ENCODE peak calls at places on chromosomes 16 and 17, in nine cellular contexts. One of them, this sample, is unnamed.

GRCh38 chr17:72273301-72274056 is 152.7 kb downstream of the SOX9 start:
- ATAC-seq in right cardiac atrium: no peak
- ATAC-seq in activated T-cell treated with anti-CD3 and anti-CD28 coated beads, Interleukin-2, amount 50 U/mL, for 4 hours: no peak
- ATAC-seq in HepG2: no peak
- ATAC-seq in SK-N-SH treated with all-trans-retinoic acid at 6 μM for 48 hours: peak
- ATAC-seq in activated naive CD8-positive, alpha-beta T cell treated with anti-CD3 and anti-CD28 coated beads, Interleukin-2, amount 10 ng/mL, durations not matched to agents 7 days and 5 days: no peak
- ATAC-seq in HCT116: no peak
- ATAC-seq in activated B cell treated with CpG ODN at 0.5 μM for 24 hours: no peak
- ATAC-seq in heart right ventricle: no peak
- ATAC-seq in this sample: peak

GRCh38 chr16:67431805-67432476 is 1.0 kb downstream of the HSD11B2 start:
- ATAC-seq in right cardiac atrium: no peak
- ATAC-seq in activated T-cell treated with anti-CD3 and anti-CD28 coated beads, Interleukin-2, amount 50 U/mL, for 4 hours: no peak
- ATAC-seq in HepG2: no peak
- ATAC-seq in SK-N-SH treated with all-trans-retinoic acid at 6 μM for 48 hours: no peak
- ATAC-seq in activated naive CD8-positive, alpha-beta T cell treated with anti-CD3 and anti-CD28 coated beads, Interleukin-2, amount 10 ng/mL, durations not matched to agents 7 days and 5 days: no peak
- ATAC-seq in HCT116: no peak
- ATAC-seq in activated B cell treated with CpG ODN at 0.5 μM for 24 hours: no peak
- ATAC-seq in heart right ventricle: no peak
- ATAC-seq in this sample: no peak

GRCh38 chr17:39213852-39214251 is 11.9 kb downstream of the STAC2 start:
- ATAC-seq in right cardiac atrium: no peak
- ATAC-seq in activated T-cell treated with anti-CD3 and anti-CD28 coated beads, Interleukin-2, amount 50 U/mL, for 4 hours: no peak
- ATAC-seq in HepG2: peak
- ATAC-seq in SK-N-SH treated with all-trans-retinoic acid at 6 μM for 48 hours: peak
- ATAC-seq in activated naive CD8-positive, alpha-beta T cell treated with anti-CD3 and anti-CD28 coated beads, Interleukin-2, amount 10 ng/mL, durations not matched to agents 7 days and 5 days: no peak
- ATAC-seq in HCT116: peak
- ATAC-seq in activated B cell treated with CpG ODN at 0.5 μM for 24 hours: no peak
- ATAC-seq in heart right ventricle: no peak
- ATAC-seq in this sample: peak

GRCh38 chr16:88914750-88915368 is 48.4 kb upstream of the PABPN1L start:
- ATAC-seq in right cardiac atrium: peak
- ATAC-seq in activated T-cell treated with anti-CD3 and anti-CD28 coated beads, Interleukin-2, amount 50 U/mL, for 4 hours: no peak
- ATAC-seq in HepG2: no peak
- ATAC-seq in SK-N-SH treated with all-trans-retinoic acid at 6 μM for 48 hours: peak
- ATAC-seq in activated naive CD8-positive, alpha-beta T cell treated with anti-CD3 and anti-CD28 coated beads, Interleukin-2, amount 10 ng/mL, durations not matched to agents 7 days and 5 days: no peak
- ATAC-seq in HCT116: no peak
- ATAC-seq in activated B cell treated with CpG ODN at 0.5 μM for 24 hours: no peak
- ATAC-seq in heart right ventricle: peak
- ATAC-seq in this sample: no peak

GRCh38 chr16:79328327-79329162 is 272.0 kb downstream of the MAF start:
- ATAC-seq in right cardiac atrium: peak
- ATAC-seq in activated T-cell treated with anti-CD3 and anti-CD28 coated beads, Interleukin-2, amount 50 U/mL, for 4 hours: no peak
- ATAC-seq in HepG2: no peak
- ATAC-seq in SK-N-SH treated with all-trans-retinoic acid at 6 μM for 48 hours: no peak
- ATAC-seq in activated naive CD8-positive, alpha-beta T cell treated with anti-CD3 and anti-CD28 coated beads, Interleukin-2, amount 10 ng/mL, durations not matched to agents 7 days and 5 days: no peak
- ATAC-seq in HCT116: no peak
- ATAC-seq in activated B cell treated with CpG ODN at 0.5 μM for 24 hours: no peak
- ATAC-seq in heart right ventricle: peak
- ATAC-seq in this sample: peak

GRCh38 chr16:55615071-55615470 is 40.7 kb upstream of the SLC6A2 start:
- ATAC-seq in right cardiac atrium: no peak
- ATAC-seq in activated T-cell treated with anti-CD3 and anti-CD28 coated beads, Interleukin-2, amount 50 U/mL, for 4 hours: no peak
- ATAC-seq in HepG2: no peak
- ATAC-seq in SK-N-SH treated with all-trans-retinoic acid at 6 μM for 48 hours: no peak
- ATAC-seq in activated naive CD8-positive, alpha-beta T cell treated with anti-CD3 and anti-CD28 coated beads, Interleukin-2, amount 10 ng/mL, durations not matched to agents 7 days and 5 days: no peak
- ATAC-seq in HCT116: no peak
- ATAC-seq in activated B cell treated with CpG ODN at 0.5 μM for 24 hours: no peak
- ATAC-seq in heart right ventricle: no peak
- ATAC-seq in this sample: no peak

GRCh38 chr16:21264226-21265036 is 13.7 kb downstream of the CRYM start:
- ATAC-seq in right cardiac atrium: peak
- ATAC-seq in activated T-cell treated with anti-CD3 and anti-CD28 coated beads, Interleukin-2, amount 50 U/mL, for 4 hours: no peak
- ATAC-seq in HepG2: peak
- ATAC-seq in SK-N-SH treated with all-trans-retinoic acid at 6 μM for 48 hours: peak
- ATAC-seq in activated naive CD8-positive, alpha-beta T cell treated with anti-CD3 and anti-CD28 coated beads, Interleukin-2, amount 10 ng/mL, durations not matched to agents 7 days and 5 days: no peak
- ATAC-seq in HCT116: no peak
- ATAC-seq in activated B cell treated with CpG ODN at 0.5 μM for 24 hours: peak
- ATAC-seq in heart right ventricle: peak
- ATAC-seq in this sample: no peak

GRCh38 chr16:8712589-8713361 is 38.4 kb downstream of the ABAT start:
- ATAC-seq in right cardiac atrium: no peak
- ATAC-seq in activated T-cell treated with anti-CD3 and anti-CD28 coated beads, Interleukin-2, amount 50 U/mL, for 4 hours: no peak
- ATAC-seq in HepG2: peak
- ATAC-seq in SK-N-SH treated with all-trans-retinoic acid at 6 μM for 48 hours: peak
- ATAC-seq in activated naive CD8-positive, alpha-beta T cell treated with anti-CD3 and anti-CD28 coated beads, Interleukin-2, amount 10 ng/mL, durations not matched to agents 7 days and 5 days: no peak
- ATAC-seq in HCT116: no peak
- ATAC-seq in activated B cell treated with CpG ODN at 0.5 μM for 24 hours: no peak
- ATAC-seq in heart right ventricle: no peak
- ATAC-seq in this sample: no peak

GRCh38 chr16:49868164-49868668 is 12.3 kb upstream of the ZNF423 start:
- ATAC-seq in right cardiac atrium: no peak
- ATAC-seq in activated T-cell treated with anti-CD3 and anti-CD28 coated beads, Interleukin-2, amount 50 U/mL, for 4 hours: no peak
- ATAC-seq in HepG2: no peak
- ATAC-seq in SK-N-SH treated with all-trans-retinoic acid at 6 μM for 48 hours: no peak
- ATAC-seq in activated naive CD8-positive, alpha-beta T cell treated with anti-CD3 and anti-CD28 coated beads, Interleukin-2, amount 10 ng/mL, durations not matched to agents 7 days and 5 days: no peak
- ATAC-seq in HCT116: no peak
- ATAC-seq in activated B cell treated with CpG ODN at 0.5 μM for 24 hours: no peak
- ATAC-seq in heart right ventricle: no peak
- ATAC-seq in this sample: no peak

GRCh38 chr17:57432507-57433277 is 176.4 kb downstream of the MSI2 start:
- ATAC-seq in right cardiac atrium: peak
- ATAC-seq in activated T-cell treated with anti-CD3 and anti-CD28 coated beads, Interleukin-2, amount 50 U/mL, for 4 hours: no peak
- ATAC-seq in HepG2: peak
- ATAC-seq in SK-N-SH treated with all-trans-retinoic acid at 6 μM for 48 hours: peak
- ATAC-seq in activated naive CD8-positive, alpha-beta T cell treated with anti-CD3 and anti-CD28 coated beads, Interleukin-2, amount 10 ng/mL, durations not matched to agents 7 days and 5 days: no peak
- ATAC-seq in HCT116: peak
- ATAC-seq in activated B cell treated with CpG ODN at 0.5 μM for 24 hours: no peak
- ATAC-seq in heart right ventricle: no peak
- ATAC-seq in this sample: no peak

GRCh38 chr17:8117980-8118768 is at the start of gene ALOXE3:
- ATAC-seq in right cardiac atrium: peak
- ATAC-seq in activated T-cell treated with anti-CD3 and anti-CD28 coated beads, Interleukin-2, amount 50 U/mL, for 4 hours: peak
- ATAC-seq in HepG2: peak
- ATAC-seq in SK-N-SH treated with all-trans-retinoic acid at 6 μM for 48 hours: peak
- ATAC-seq in activated naive CD8-positive, alpha-beta T cell treated with anti-CD3 and anti-CD28 coated beads, Interleukin-2, amount 10 ng/mL, durations not matched to agents 7 days and 5 days: no peak
- ATAC-seq in HCT116: peak
- ATAC-seq in activated B cell treated with CpG ODN at 0.5 μM for 24 hours: peak
- ATAC-seq in heart right ventricle: no peak
- ATAC-seq in this sample: peak

GRCh38 chr17:63426917-63427308 is 19.2 kb downstream of the CYB561 start:
- ATAC-seq in right cardiac atrium: no peak
- ATAC-seq in activated T-cell treated with anti-CD3 and anti-CD28 coated beads, Interleukin-2, amount 50 U/mL, for 4 hours: no peak
- ATAC-seq in HepG2: no peak
- ATAC-seq in SK-N-SH treated with all-trans-retinoic acid at 6 μM for 48 hours: no peak
- ATAC-seq in activated naive CD8-positive, alpha-beta T cell treated with anti-CD3 and anti-CD28 coated beads, Interleukin-2, amount 10 ng/mL, durations not matched to agents 7 days and 5 days: no peak
- ATAC-seq in HCT116: no peak
- ATAC-seq in activated B cell treated with CpG ODN at 0.5 μM for 24 hours: no peak
- ATAC-seq in heart right ventricle: no peak
- ATAC-seq in this sample: no peak

GRCh38 chr16:48318630-48319029 is 66.6 kb downstream of the SIAH1 start:
- ATAC-seq in right cardiac atrium: peak
- ATAC-seq in activated T-cell treated with anti-CD3 and anti-CD28 coated beads, Interleukin-2, amount 50 U/mL, for 4 hours: peak
- ATAC-seq in HepG2: no peak
- ATAC-seq in SK-N-SH treated with all-trans-retinoic acid at 6 μM for 48 hours: no peak
- ATAC-seq in activated naive CD8-positive, alpha-beta T cell treated with anti-CD3 and anti-CD28 coated beads, Interleukin-2, amount 10 ng/mL, durations not matched to agents 7 days and 5 days: peak
- ATAC-seq in HCT116: no peak
- ATAC-seq in activated B cell treated with CpG ODN at 0.5 μM for 24 hours: no peak
- ATAC-seq in heart right ventricle: peak
- ATAC-seq in this sample: no peak

GRCh38 chr16:4883501-4883900 is 36.2 kb downstream of the UBN1 start:
- ATAC-seq in right cardiac atrium: no peak
- ATAC-seq in activated T-cell treated with anti-CD3 and anti-CD28 coated beads, Interleukin-2, amount 50 U/mL, for 4 hours: no peak
- ATAC-seq in HepG2: no peak
- ATAC-seq in SK-N-SH treated with all-trans-retinoic acid at 6 μM for 48 hours: no peak
- ATAC-seq in activated naive CD8-positive, alpha-beta T cell treated with anti-CD3 and anti-CD28 coated beads, Interleukin-2, amount 10 ng/mL, durations not matched to agents 7 days and 5 days: no peak
- ATAC-seq in HCT116: no peak
- ATAC-seq in activated B cell treated with CpG ODN at 0.5 μM for 24 hours: no peak
- ATAC-seq in heart right ventricle: no peak
- ATAC-seq in this sample: no peak

GRCh38 chr16:4486126-4486893 is 10.1 kb downstream of the HMOX2 start:
- ATAC-seq in right cardiac atrium: peak
- ATAC-seq in activated T-cell treated with anti-CD3 and anti-CD28 coated beads, Interleukin-2, amount 50 U/mL, for 4 hours: no peak
- ATAC-seq in HepG2: peak
- ATAC-seq in SK-N-SH treated with all-trans-retinoic acid at 6 μM for 48 hours: no peak
- ATAC-seq in activated naive CD8-positive, alpha-beta T cell treated with anti-CD3 and anti-CD28 coated beads, Interleukin-2, amount 10 ng/mL, durations not matched to agents 7 days and 5 days: no peak
- ATAC-seq in HCT116: no peak
- ATAC-seq in activated B cell treated with CpG ODN at 0.5 μM for 24 hours: no peak
- ATAC-seq in heart right ventricle: peak
- ATAC-seq in this sample: peak

GRCh38 chr17:32523827-32524552 is 37.2 kb downstream of the CDK5R1 start:
- ATAC-seq in right cardiac atrium: no peak
- ATAC-seq in activated T-cell treated with anti-CD3 and anti-CD28 coated beads, Interleukin-2, amount 50 U/mL, for 4 hours: peak
- ATAC-seq in HepG2: no peak
- ATAC-seq in SK-N-SH treated with all-trans-retinoic acid at 6 μM for 48 hours: no peak
- ATAC-seq in activated naive CD8-positive, alpha-beta T cell treated with anti-CD3 and anti-CD28 coated beads, Interleukin-2, amount 10 ng/mL, durations not matched to agents 7 days and 5 days: no peak
- ATAC-seq in HCT116: no peak
- ATAC-seq in activated B cell treated with CpG ODN at 0.5 μM for 24 hours: peak
- ATAC-seq in heart right ventricle: no peak
- ATAC-seq in this sample: no peak

GRCh38 chr17:40884708-40885512 is at the start of gene KRT20:
- ATAC-seq in right cardiac atrium: no peak
- ATAC-seq in activated T-cell treated with anti-CD3 and anti-CD28 coated beads, Interleukin-2, amount 50 U/mL, for 4 hours: no peak
- ATAC-seq in HepG2: no peak
- ATAC-seq in SK-N-SH treated with all-trans-retinoic acid at 6 μM for 48 hours: no peak
- ATAC-seq in activated naive CD8-positive, alpha-beta T cell treated with anti-CD3 and anti-CD28 coated beads, Interleukin-2, amount 10 ng/mL, durations not matched to agents 7 days and 5 days: no peak
- ATAC-seq in HCT116: peak
- ATAC-seq in activated B cell treated with CpG ODN at 0.5 μM for 24 hours: no peak
- ATAC-seq in heart right ventricle: no peak
- ATAC-seq in this sample: no peak

GRCh38 chr17:39730095-39730921 is at the start of gene MIEN1:
- ATAC-seq in right cardiac atrium: peak
- ATAC-seq in activated T-cell treated with anti-CD3 and anti-CD28 coated beads, Interleukin-2, amount 50 U/mL, for 4 hours: peak
- ATAC-seq in HepG2: peak
- ATAC-seq in SK-N-SH treated with all-trans-retinoic acid at 6 μM for 48 hours: peak
- ATAC-seq in activated naive CD8-positive, alpha-beta T cell treated with anti-CD3 and anti-CD28 coated beads, Interleukin-2, amount 10 ng/mL, durations not matched to agents 7 days and 5 days: peak
- ATAC-seq in HCT116: peak
- ATAC-seq in activated B cell treated with CpG ODN at 0.5 μM for 24 hours: peak
- ATAC-seq in heart right ventricle: peak
- ATAC-seq in this sample: peak

GRCh38 chr16:70800306-70800705 is 652 bp downstream of the VAC14 start:
- ATAC-seq in right cardiac atrium: no peak
- ATAC-seq in activated T-cell treated with anti-CD3 and anti-CD28 coated beads, Interleukin-2, amount 50 U/mL, for 4 hours: peak
- ATAC-seq in HepG2: no peak
- ATAC-seq in SK-N-SH treated with all-trans-retinoic acid at 6 μM for 48 hours: no peak
- ATAC-seq in activated naive CD8-positive, alpha-beta T cell treated with anti-CD3 and anti-CD28 coated beads, Interleukin-2, amount 10 ng/mL, durations not matched to agents 7 days and 5 days: peak
- ATAC-seq in HCT116: peak
- ATAC-seq in activated B cell treated with CpG ODN at 0.5 μM for 24 hours: no peak
- ATAC-seq in heart right ventricle: no peak
- ATAC-seq in this sample: peak

GRCh38 chr17:8946476-8946875 is 19.0 kb downstream of the PIK3R5 start:
- ATAC-seq in right cardiac atrium: no peak
- ATAC-seq in activated T-cell treated with anti-CD3 and anti-CD28 coated beads, Interleukin-2, amount 50 U/mL, for 4 hours: peak
- ATAC-seq in HepG2: no peak
- ATAC-seq in SK-N-SH treated with all-trans-retinoic acid at 6 μM for 48 hours: no peak
- ATAC-seq in activated naive CD8-positive, alpha-beta T cell treated with anti-CD3 and anti-CD28 coated beads, Interleukin-2, amount 10 ng/mL, durations not matched to agents 7 days and 5 days: no peak
- ATAC-seq in HCT116: no peak
- ATAC-seq in activated B cell treated with CpG ODN at 0.5 μM for 24 hours: no peak
- ATAC-seq in heart right ventricle: no peak
- ATAC-seq in this sample: no peak

GRCh38 chr17:39894681-39895376 is 23.6 kb downstream of the GSDMB start:
- ATAC-seq in right cardiac atrium: no peak
- ATAC-seq in activated T-cell treated with anti-CD3 and anti-CD28 coated beads, Interleukin-2, amount 50 U/mL, for 4 hours: peak
- ATAC-seq in HepG2: no peak
- ATAC-seq in SK-N-SH treated with all-trans-retinoic acid at 6 μM for 48 hours: no peak
- ATAC-seq in activated naive CD8-positive, alpha-beta T cell treated with anti-CD3 and anti-CD28 coated beads, Interleukin-2, amount 10 ng/mL, durations not matched to agents 7 days and 5 days: no peak
- ATAC-seq in HCT116: no peak
- ATAC-seq in activated B cell treated with CpG ODN at 0.5 μM for 24 hours: no peak
- ATAC-seq in heart right ventricle: no peak
- ATAC-seq in this sample: no peak

GRCh38 chr17:27384261-27384701 is 72.0 kb upstream of the KSR1 start:
- ATAC-seq in right cardiac atrium: peak
- ATAC-seq in activated T-cell treated with anti-CD3 and anti-CD28 coated beads, Interleukin-2, amount 50 U/mL, for 4 hours: no peak
- ATAC-seq in HepG2: no peak
- ATAC-seq in SK-N-SH treated with all-trans-retinoic acid at 6 μM for 48 hours: peak
- ATAC-seq in activated naive CD8-positive, alpha-beta T cell treated with anti-CD3 and anti-CD28 coated beads, Interleukin-2, amount 10 ng/mL, durations not matched to agents 7 days and 5 days: no peak
- ATAC-seq in HCT116: no peak
- ATAC-seq in activated B cell treated with CpG ODN at 0.5 μM for 24 hours: no peak
- ATAC-seq in heart right ventricle: peak
- ATAC-seq in this sample: peak

GRCh38 chr16:11836653-11837244 is 14.6 kb downstream of the RSL1D1 start:
- ATAC-seq in right cardiac atrium: no peak
- ATAC-seq in activated T-cell treated with anti-CD3 and anti-CD28 coated beads, Interleukin-2, amount 50 U/mL, for 4 hours: peak
- ATAC-seq in HepG2: peak
- ATAC-seq in SK-N-SH treated with all-trans-retinoic acid at 6 μM for 48 hours: peak
- ATAC-seq in activated naive CD8-positive, alpha-beta T cell treated with anti-CD3 and anti-CD28 coated beads, Interleukin-2, amount 10 ng/mL, durations not matched to agents 7 days and 5 days: no peak
- ATAC-seq in HCT116: peak
- ATAC-seq in activated B cell treated with CpG ODN at 0.5 μM for 24 hours: no peak
- ATAC-seq in heart right ventricle: no peak
- ATAC-seq in this sample: no peak

GRCh38 chr17:64060331-64060730 is 39.9 kb upstream of the ICAM2 start:
- ATAC-seq in right cardiac atrium: no peak
- ATAC-seq in activated T-cell treated with anti-CD3 and anti-CD28 coated beads, Interleukin-2, amount 50 U/mL, for 4 hours: no peak
- ATAC-seq in HepG2: no peak
- ATAC-seq in SK-N-SH treated with all-trans-retinoic acid at 6 μM for 48 hours: no peak
- ATAC-seq in activated naive CD8-positive, alpha-beta T cell treated with anti-CD3 and anti-CD28 coated beads, Interleukin-2, amount 10 ng/mL, durations not matched to agents 7 days and 5 days: no peak
- ATAC-seq in HCT116: no peak
- ATAC-seq in activated B cell treated with CpG ODN at 0.5 μM for 24 hours: no peak
- ATAC-seq in heart right ventricle: no peak
- ATAC-seq in this sample: no peak

GRCh38 chr17:82674656-82675475 is 23.6 kb downstream of the RAB40B start:
- ATAC-seq in right cardiac atrium: no peak
- ATAC-seq in activated T-cell treated with anti-CD3 and anti-CD28 coated beads, Interleukin-2, amount 50 U/mL, for 4 hours: no peak
- ATAC-seq in HepG2: no peak
- ATAC-seq in SK-N-SH treated with all-trans-retinoic acid at 6 μM for 48 hours: no peak
- ATAC-seq in activated naive CD8-positive, alpha-beta T cell treated with anti-CD3 and anti-CD28 coated beads, Interleukin-2, amount 10 ng/mL, durations not matched to agents 7 days and 5 days: no peak
- ATAC-seq in HCT116: no peak
- ATAC-seq in activated B cell treated with CpG ODN at 0.5 μM for 24 hours: no peak
- ATAC-seq in heart right ventricle: peak
- ATAC-seq in this sample: peak

GRCh38 chr16:50166511-50167500 is 13.7 kb downstream of the TENT4B start:
- ATAC-seq in right cardiac atrium: no peak
- ATAC-seq in activated T-cell treated with anti-CD3 and anti-CD28 coated beads, Interleukin-2, amount 50 U/mL, for 4 hours: peak
- ATAC-seq in HepG2: peak
- ATAC-seq in SK-N-SH treated with all-trans-retinoic acid at 6 μM for 48 hours: peak
- ATAC-seq in activated naive CD8-positive, alpha-beta T cell treated with anti-CD3 and anti-CD28 coated beads, Interleukin-2, amount 10 ng/mL, durations not matched to agents 7 days and 5 days: peak
- ATAC-seq in HCT116: peak
- ATAC-seq in activated B cell treated with CpG ODN at 0.5 μM for 24 hours: no peak
- ATAC-seq in heart right ventricle: no peak
- ATAC-seq in this sample: no peak

GRCh38 chr17:69812240-69812837 is 262.7 kb upstream of the KCNJ16 start:
- ATAC-seq in right cardiac atrium: no peak
- ATAC-seq in activated T-cell treated with anti-CD3 and anti-CD28 coated beads, Interleukin-2, amount 50 U/mL, for 4 hours: no peak
- ATAC-seq in HepG2: no peak
- ATAC-seq in SK-N-SH treated with all-trans-retinoic acid at 6 μM for 48 hours: no peak
- ATAC-seq in activated naive CD8-positive, alpha-beta T cell treated with anti-CD3 and anti-CD28 coated beads, Interleukin-2, amount 10 ng/mL, durations not matched to agents 7 days and 5 days: no peak
- ATAC-seq in HCT116: no peak
- ATAC-seq in activated B cell treated with CpG ODN at 0.5 μM for 24 hours: no peak
- ATAC-seq in heart right ventricle: no peak
- ATAC-seq in this sample: peak

GRCh38 chr16:48420437-48420836 is 35.2 kb upstream of the SIAH1 start:
- ATAC-seq in right cardiac atrium: no peak
- ATAC-seq in activated T-cell treated with anti-CD3 and anti-CD28 coated beads, Interleukin-2, amount 50 U/mL, for 4 hours: no peak
- ATAC-seq in HepG2: peak
- ATAC-seq in SK-N-SH treated with all-trans-retinoic acid at 6 μM for 48 hours: no peak
- ATAC-seq in activated naive CD8-positive, alpha-beta T cell treated with anti-CD3 and anti-CD28 coated beads, Interleukin-2, amount 10 ng/mL, durations not matched to agents 7 days and 5 days: no peak
- ATAC-seq in HCT116: peak
- ATAC-seq in activated B cell treated with CpG ODN at 0.5 μM for 24 hours: no peak
- ATAC-seq in heart right ventricle: no peak
- ATAC-seq in this sample: peak

GRCh38 chr16:10806698-10807097 is 11.9 kb downstream of the TVP23A start:
- ATAC-seq in right cardiac atrium: no peak
- ATAC-seq in activated T-cell treated with anti-CD3 and anti-CD28 coated beads, Interleukin-2, amount 50 U/mL, for 4 hours: no peak
- ATAC-seq in HepG2: no peak
- ATAC-seq in SK-N-SH treated with all-trans-retinoic acid at 6 μM for 48 hours: no peak
- ATAC-seq in activated naive CD8-positive, alpha-beta T cell treated with anti-CD3 and anti-CD28 coated beads, Interleukin-2, amount 10 ng/mL, durations not matched to agents 7 days and 5 days: no peak
- ATAC-seq in HCT116: no peak
- ATAC-seq in activated B cell treated with CpG ODN at 0.5 μM for 24 hours: peak
- ATAC-seq in heart right ventricle: peak
- ATAC-seq in this sample: no peak

GRCh38 chr16:28473714-28474265 is 1.7 kb upstream of the NPIPB7 start:
- ATAC-seq in right cardiac atrium: no peak
- ATAC-seq in activated T-cell treated with anti-CD3 and anti-CD28 coated beads, Interleukin-2, amount 50 U/mL, for 4 hours: peak
- ATAC-seq in HepG2: no peak
- ATAC-seq in SK-N-SH treated with all-trans-retinoic acid at 6 μM for 48 hours: no peak
- ATAC-seq in activated naive CD8-positive, alpha-beta T cell treated with anti-CD3 and anti-CD28 coated beads, Interleukin-2, amount 10 ng/mL, durations not matched to agents 7 days and 5 days: no peak
- ATAC-seq in HCT116: no peak
- ATAC-seq in activated B cell treated with CpG ODN at 0.5 μM for 24 hours: peak
- ATAC-seq in heart right ventricle: no peak
- ATAC-seq in this sample: no peak

GRCh38 chr17:60248618-60249516 is 99.1 kb downstream of the CA4 start:
- ATAC-seq in right cardiac atrium: no peak
- ATAC-seq in activated T-cell treated with anti-CD3 and anti-CD28 coated beads, Interleukin-2, amount 50 U/mL, for 4 hours: no peak
- ATAC-seq in HepG2: no peak
- ATAC-seq in SK-N-SH treated with all-trans-retinoic acid at 6 μM for 48 hours: no peak
- ATAC-seq in activated naive CD8-positive, alpha-beta T cell treated with anti-CD3 and anti-CD28 coated beads, Interleukin-2, amount 10 ng/mL, durations not matched to agents 7 days and 5 days: no peak
- ATAC-seq in HCT116: no peak
- ATAC-seq in activated B cell treated with CpG ODN at 0.5 μM for 24 hours: no peak
- ATAC-seq in heart right ventricle: no peak
- ATAC-seq in this sample: no peak